ENCODE peak calls at places on chromosome 12, in six cellular contexts. R is RPMI7951; Z is RCC 7860; C is activated CD4-positive, alpha-beta T cell treated with anti-CD3 and anti-CD28 coated beads for 4 hours; B is GDM1; S is cardiac fibroblast. F is an unnamed sample.

GRCh38 chr12:4444031-4444430 is 1.6 kb downstream of the FGF6 start:
- DNase-seq in C (no peak), S (no peak), R (no peak), Z (no peak), B (no peak), F (no peak)

GRCh38 chr12:54159549-54159948 is 29.2 kb downstream of the SMUG1 start:
- DNase-seq in S (no peak), Z (no peak), C (no peak), B (no peak), R (no peak), F (no peak)

GRCh38 chr12:121162985-121163384 is 30.3 kb downstream of the P2RX7 start:
- DNase-seq in C (no peak), B (no peak), R (no peak), Z (no peak), S (no peak), F (no peak)

GRCh38 chr12:23722655-23723054 is 226.8 kb downstream of the SOX5 start:
- DNase-seq in Z (no peak), S (no peak), B (no peak), R (no peak), C (no peak), F (no peak)

GRCh38 chr12:68400231-68400829 is 68.2 kb upstream of the MDM1 start:
- DNase-seq in Z (no peak), B (no peak), C (no peak), S (no peak), R (no peak), F (no peak)

GRCh38 chr12:12606793-12607589 is 4.7 kb upstream of the CREBL2 start:
- DNase-seq in S (peak), R (peak), Z (no peak), C (no peak), B (no peak), F (no peak)

GRCh38 chr12:49698619-49699545 is 8.3 kb downstream of the FMNL3 start:
- DNase-seq in B (peak), S (peak), R (peak), C (peak), Z (peak), F (peak)

GRCh38 chr12:24600996-24601395 is 347.9 kb downstream of the BCAT1 start:
- DNase-seq in R (peak), Z (peak), C (no peak), S (peak), B (peak), F (peak)

GRCh38 chr12:28759334-28759733 is 389.7 kb upstream of the FAR2 start:
- DNase-seq in R (peak), C (no peak), S (peak), B (no peak), Z (no peak), F (peak)

GRCh38 chr12:42444192-42444943 is 118.4 kb downstream of the PPHLN1 start:
- DNase-seq in B (no peak), R (no peak), Z (no peak), S (no peak), C (no peak), F (no peak)

GRCh38 chr12:52203126-52203921 is 11.5 kb upstream of the KRT80 start:
- DNase-seq in S (peak), Z (peak), R (peak), C (no peak), B (peak), F (peak)

GRCh38 chr12:46547421-46548340 is 175.1 kb upstream of the SLC38A2 start:
- DNase-seq in B (no peak), C (no peak), Z (no peak), R (peak), S (no peak), F (peak)

GRCh38 chr12:109950625-109951024 is 45.5 kb downstream of the GIT2 start:
- DNase-seq in S (no peak), Z (peak), C (no peak), B (no peak), R (no peak), F (no peak)

GRCh38 chr12:94560416-94561221 is 89.7 kb downstream of the TMCC3 start:
- DNase-seq in R (peak), S (peak), Z (no peak), B (no peak), C (no peak), F (peak)

GRCh38 chr12:38390968-38391367 is 74.4 kb downstream of the ALG10B start:
- DNase-seq in B (no peak), Z (no peak), R (no peak), C (no peak), S (no peak), F (no peak)

GRCh38 chr12:110689002-110689600 is at the start of gene HVCN1:
- DNase-seq in R (peak), Z (no peak), S (no peak), B (no peak), C (peak), F (peak)

GRCh38 chr12:79911889-79912656 is 22.8 kb downstream of the PPP1R12A start:
- DNase-seq in R (peak), C (no peak), Z (no peak), B (no peak), S (peak), F (peak)

GRCh38 chr12:58916153-58916709 is 4.1 kb downstream of the LRIG3 start:
- DNase-seq in C (no peak), Z (no peak), S (no peak), B (no peak), R (no peak), F (no peak)

GRCh38 chr12:84912191-84913142 is at the start of gene SLC6A15:
- DNase-seq in S (peak), C (no peak), R (peak), Z (no peak), B (no peak), F (peak)

F was measured in myocyte.